ENCODE peak calls at places on chromosome 20, in eight cellular contexts. D, V, Z, I, G, P, A and N are unnamed samples.

GRCh38 chr20:42836339-42836738 is 353.4 kb downstream of the PTPRT start:
- DNase-seq in P (peak), I (no peak), Z (no peak), V (no peak), A (no peak), D (no peak), G (peak), N (no peak)

GRCh38 chr20:64009811-64010387 is 26.1 kb upstream of the C20orf204 start:
- DNase-seq in P (no peak), G (no peak), A (no peak), I (no peak), V (no peak), D (no peak), Z (no peak), N (no peak)

GRCh38 chr20:13718161-13718560 is 66.6 kb downstream of the ESF1 start:
- DNase-seq in A (no peak), V (no peak), D (no peak), Z (no peak), P (no peak), I (no peak), G (no peak), N (no peak)

GRCh38 chr20:10861086-10861485 is 187.3 kb upstream of the JAG1 start:
- DNase-seq in G (no peak), A (no peak), I (no peak), Z (no peak), V (no peak), P (no peak), D (no peak), N (no peak)

GRCh38 chr20:58146081-58146734 is 82.2 kb downstream of the ANKRD60 start:
- DNase-seq in V (no peak), Z (no peak), G (no peak), I (no peak), D (no peak), A (no peak), P (peak), N (no peak)

GRCh38 chr20:11305406-11305805 is 612.3 kb upstream of the BTBD3 start:
- DNase-seq in P (no peak), D (no peak), I (no peak), G (no peak), V (no peak), Z (no peak), A (no peak), N (no peak)

GRCh38 chr20:41411458-41411857 is 44.8 kb upstream of the EMILIN3 start:
- DNase-seq in Z (no peak), A (no peak), V (no peak), G (no peak), P (no peak), I (no peak), D (no peak), N (no peak)

GRCh38 chr20:12068146-12068545 is 150.5 kb downstream of the BTBD3 start:
- DNase-seq in A (no peak), V (no peak), D (no peak), Z (no peak), G (no peak), I (no peak), P (no peak), N (no peak)

GRCh38 chr20:18087054-18087453 is 29.3 kb upstream of the OVOL2 start:
- DNase-seq in V (no peak), I (no peak), A (no peak), G (no peak), Z (no peak), P (no peak), D (no peak), N (no peak)

GRCh38 chr20:50588034-50588736 is 78.0 kb downstream of the PTPN1 start:
- DNase-seq in I (peak), V (no peak), Z (peak), D (peak), P (peak), A (peak), G (peak), N (peak)

GRCh38 chr20:32018269-32019155 is 8.3 kb downstream of the CCM2L start:
- DNase-seq in I (peak), P (peak), V (no peak), Z (peak), G (peak), D (peak), A (peak), N (peak)

GRCh38 chr20:5092765-5093339 is 26.9 kb downstream of the PCNA start:
- DNase-seq in P (no peak), D (no peak), Z (no peak), I (no peak), G (no peak), A (no peak), V (no peak), N (no peak)

GRCh38 chr20:5091902-5092301 is 27.9 kb downstream of the PCNA start:
- DNase-seq in Z (no peak), I (no peak), A (no peak), P (no peak), G (no peak), V (no peak), D (no peak), N (no peak)

GRCh38 chr20:5088688-5089087 is 31.1 kb downstream of the PCNA start:
- DNase-seq in Z (no peak), P (no peak), V (no peak), I (no peak), G (no peak), D (no peak), A (no peak), N (no peak)

GRCh38 chr20:5085380-5085779 is 34.4 kb downstream of the PCNA start:
- DNase-seq in P (no peak), Z (no peak), I (no peak), V (no peak), G (peak), D (no peak), A (no peak), N (no peak)

GRCh38 chr20:5090191-5090590 is 29.6 kb downstream of the PCNA start:
- DNase-seq in P (no peak), G (peak), V (no peak), Z (no peak), A (no peak), D (peak), I (no peak), N (no peak)
- TF ChIP-seq POLR2A in P (no peak), G (no peak), V (no peak), Z (no peak), A (no peak), D (no peak), I (peak), N (no peak)

DNA sequence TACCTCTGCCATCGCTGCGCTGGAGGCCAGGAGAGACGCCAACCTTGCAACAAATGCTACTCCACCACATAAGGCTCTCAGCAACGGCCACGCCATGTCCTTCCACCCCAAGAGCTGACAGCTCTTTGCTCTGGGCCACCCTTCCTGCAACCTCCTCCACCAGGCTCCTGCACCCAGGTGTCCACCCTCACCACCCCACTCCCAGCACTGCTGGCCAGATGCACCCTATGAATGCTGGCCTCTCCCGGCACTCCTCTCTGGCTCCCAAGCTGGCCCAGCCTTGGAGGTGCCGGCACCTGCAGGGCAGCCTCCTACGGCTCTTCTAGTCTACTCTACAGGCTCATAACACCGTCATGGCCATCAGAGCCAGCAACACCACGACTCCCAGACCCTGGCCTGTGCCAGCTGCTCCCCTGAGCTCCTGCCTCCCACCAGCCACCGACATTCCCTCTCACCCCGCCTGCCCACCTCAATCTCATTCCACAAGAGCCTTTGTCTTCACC is 11.2 kb downstream of the TAF4 start:
- DNase-seq in V (no peak), G (no peak), A (no peak), Z (no peak), I (no peak), P (no peak), D (no peak), N (no peak)
- TF ChIP-seq POLR2A in V (no peak), G (no peak), A (no peak), Z (no peak), I (no peak), P (no peak), D (no peak), N (no peak)

GRCh38 chr20:1467355-1468116 is 887 bp upstream of the NSFL1C start:
- DNase-seq in A (no peak), I (peak), Z (peak), D (no peak), P (no peak), V (no peak), G (no peak), N (no peak)
- TF ChIP-seq POLR2A in A (no peak), I (no peak), Z (no peak), D (no peak), P (no peak), V (no peak), G (no peak), N (no peak)

GRCh38 chr20:772806-773205 is 4.5 kb upstream of the SLC52A3 start:
- DNase-seq in A (no peak), G (no peak), P (no peak), Z (no peak), D (no peak), V (no peak), I (no peak), N (no peak)

GRCh38 chr20:776165-776564 is 7.9 kb upstream of the SLC52A3 start:
- DNase-seq in A (no peak), P (no peak), G (no peak), Z (no peak), V (no peak), D (no peak), I (no peak), N (no peak)

GRCh38 chr20:774016-774679 is 5.8 kb upstream of the SLC52A3 start:
- DNase-seq in A (no peak), Z (no peak), P (no peak), G (no peak), I (no peak), D (no peak), V (no peak), N (no peak)

GRCh38 chr20:774680-775057 is 6.4 kb upstream of the SLC52A3 start:
- DNase-seq in I (no peak), G (no peak), A (no peak), D (no peak), P (no peak), Z (no peak), V (no peak), N (no peak)

DNA sequence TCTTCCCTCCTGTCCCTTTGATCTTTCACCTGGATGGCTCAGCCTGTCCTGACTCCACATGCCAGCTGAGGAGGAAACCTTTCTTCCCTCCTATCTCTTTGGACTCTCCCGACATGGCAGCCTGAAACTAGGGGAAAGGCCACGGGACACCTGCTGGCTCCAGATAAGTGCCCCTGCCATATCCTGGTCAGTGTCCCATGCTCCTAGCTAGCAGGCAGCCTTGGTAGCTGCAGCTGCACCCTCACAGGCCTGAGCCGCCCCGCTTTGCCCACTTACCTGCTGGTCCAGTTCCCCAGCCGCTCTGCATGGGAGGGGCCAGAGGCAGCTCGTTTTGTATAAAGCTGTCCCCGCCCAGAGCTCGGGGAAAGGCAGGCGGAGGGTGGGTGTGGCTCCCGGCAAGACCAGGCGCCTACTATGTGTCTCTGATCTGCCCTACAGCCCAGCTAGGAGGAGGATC is 7.4 kb upstream of the SLC52A3 start:
- DNase-seq in A (no peak), G (no peak), V (no peak), I (no peak), D (no peak), Z (no peak), P (peak), N (no peak)
- TF ChIP-seq POLR2A in A (no peak), G (no peak), V (no peak), I (no peak), D (no peak), Z (no peak), P (no peak), N (no peak)

GRCh38 chr20:38092260-38092857 is 58.8 kb downstream of the RPRD1B start:
- DNase-seq in G (no peak), D (no peak), P (no peak), V (peak), Z (no peak), A (no peak), I (no peak), N (no peak)
- TF ChIP-seq POLR2A in G (no peak), D (no peak), P (no peak), V (no peak), Z (no peak), A (no peak), I (no peak), N (no peak)

DNA sequence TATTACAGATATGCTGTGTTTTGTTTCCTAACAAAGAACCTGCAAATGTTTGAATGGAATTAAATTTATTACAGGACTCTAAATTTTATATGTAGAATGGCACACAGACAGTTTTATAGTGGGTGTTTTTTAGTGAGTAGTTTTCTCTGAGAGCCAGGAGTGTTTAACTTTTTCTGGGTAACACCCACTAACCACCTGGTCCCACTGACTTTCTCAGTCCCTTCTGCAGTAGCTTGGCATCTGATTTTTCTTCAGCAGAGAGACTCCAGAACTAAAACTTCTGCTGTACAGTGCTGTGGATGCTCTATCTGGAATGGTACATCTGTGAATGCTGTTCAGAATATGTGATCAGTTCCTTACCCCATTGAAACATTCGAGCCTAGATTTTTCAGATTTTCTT is 6.3 kb downstream of the YWHAB start:
- DNase-seq in A (no peak), D (no peak), G (no peak), Z (no peak), P (no peak), I (no peak), V (no peak), N (no peak)
- TF ChIP-seq POLR2A in A (no peak), D (no peak), G (no peak), Z (no peak), P (no peak), I (no peak), V (no peak), N (no peak)